ENCODE peak calls at places on chromosomes 1 and 21, in seven cellular contexts. Z is activated CD8-positive, alpha-beta memory T cell treated with anti-CD3 and anti-CD28 coated beads, Interleukin-2, amount 50 U/mL, for 4 hours; K is effector CD4-positive, alpha-beta T cell; I is NCI-H82; N is HEK293T; X is pancreas; G is kidney tubule cell. R is an unnamed sample.

GRCh38 chr1:64631346-64632052 is 113.4 kb upstream of the RAVER2 start:
- DNase-seq in K (no peak), X (no peak), N (no peak), I (no peak), G (no peak), Z (no peak), R (no peak)

GRCh38 chr21:38610573-38611251 is 112.4 kb upstream of the ERG start:
- DNase-seq in Z (no peak), I (no peak), G (no peak), N (no peak), X (no peak), K (no peak), R (no peak)

GRCh38 chr1:175016073-175016722 is 7.0 kb downstream of the MRPS14 start:
- DNase-seq in I (no peak), N (no peak), G (no peak), X (no peak), K (no peak), Z (no peak), R (no peak)

GRCh38 chr1:182259229-182259872 is 132.2 kb downstream of the GLUL start:
- DNase-seq in G (peak), N (no peak), Z (peak), K (peak), X (peak), I (no peak), R (peak)

GRCh38 chr1:246404078-246404477 is 103.0 kb downstream of the SMYD3 start:
- DNase-seq in I (peak), N (no peak), Z (no peak), G (no peak), X (no peak), K (no peak), R (peak)

GRCh38 chr1:229342305-229342901 is 444 bp downstream of the CCSAP start:
- DNase-seq in X (peak), K (peak), Z (peak), N (peak), I (peak), G (peak), R (peak)

GRCh38 chr21:42381347-42381984 is 14.4 kb downstream of the TMPRSS3 start:
- DNase-seq in X (peak), N (peak), G (peak), K (peak), I (peak), Z (peak), R (peak)

GRCh38 chr1:26705788-26706237 is 10.0 kb downstream of the ARID1A start:
- DNase-seq in G (peak), Z (no peak), I (no peak), X (no peak), K (no peak), N (no peak), R (peak)

GRCh38 chr1:38576241-38576640 is 283.3 kb downstream of the RRAGC start:
- DNase-seq in G (no peak), K (no peak), Z (no peak), N (no peak), I (peak), X (no peak), R (peak)

GRCh38 chr21:39657091-39657689 is 44.5 kb downstream of the B3GALT5 start:
- DNase-seq in G (peak), N (no peak), X (peak), I (no peak), Z (no peak), K (no peak), R (no peak)

R was measured in NCI-H69.